ENCODE peak calls at places on chromosomes 16 and 17, in ten cellular contexts. One of them, this sample, is unnamed.

GRCh38 chr17:12522743-12523181 is 142.9 kb upstream of the MYOCD start:
- DNase-seq in NCI-H1048: peak; percentile 34
- DNase-seq in type B pancreatic cell: no peak
- DNase-seq in astrocyte of the spinal cord: peak; percentile 80
- DNase-seq in T-helper 1 cell: no peak
- DNase-seq in coronary artery: no peak
- DNase-seq in stimulated activated CD4-positive, alpha-beta T cell treated with anti-CD3 and anti-CD28 coated beads, Interleukin-4, amount 100 ng/mL, for 24 hours: no peak
- DNase-seq in fibroblast of the aortic adventitia: peak; percentile 18
- DNase-seq in lower leg skin: no peak
- DNase-seq in effector CD4-positive, alpha-beta T cell: no peak
- DNase-seq in this sample: no peak

GRCh38 chr16:75385507-75386152 is 47.7 kb downstream of the CFDP1 start:
- DNase-seq in NCI-H1048: no peak
- DNase-seq in type B pancreatic cell: no peak
- DNase-seq in astrocyte of the spinal cord: peak; percentile 86
- DNase-seq in T-helper 1 cell: no peak
- DNase-seq in coronary artery: no peak
- DNase-seq in stimulated activated CD4-positive, alpha-beta T cell treated with anti-CD3 and anti-CD28 coated beads, Interleukin-4, amount 100 ng/mL, for 24 hours: peak; percentile 8
- DNase-seq in fibroblast of the aortic adventitia: peak; percentile 95
- DNase-seq in lower leg skin: no peak
- DNase-seq in effector CD4-positive, alpha-beta T cell: no peak
- DNase-seq in this sample: no peak

GRCh38 chr17:17297217-17297616 is 6.0 kb upstream of the NT5M start:
- DNase-seq in NCI-H1048: no peak
- DNase-seq in type B pancreatic cell: no peak
- DNase-seq in astrocyte of the spinal cord: peak; percentile 11
- DNase-seq in T-helper 1 cell: no peak
- DNase-seq in coronary artery: no peak
- DNase-seq in stimulated activated CD4-positive, alpha-beta T cell treated with anti-CD3 and anti-CD28 coated beads, Interleukin-4, amount 100 ng/mL, for 24 hours: no peak
- DNase-seq in fibroblast of the aortic adventitia: no peak
- DNase-seq in lower leg skin: no peak
- DNase-seq in effector CD4-positive, alpha-beta T cell: no peak
- DNase-seq in this sample: no peak

GRCh38 chr16:72493681-72494415 is 321.9 kb upstream of the PMFBP1 start:
- DNase-seq in NCI-H1048: no peak
- DNase-seq in type B pancreatic cell: no peak
- DNase-seq in astrocyte of the spinal cord: peak; percentile 60
- DNase-seq in T-helper 1 cell: no peak
- DNase-seq in coronary artery: no peak
- DNase-seq in stimulated activated CD4-positive, alpha-beta T cell treated with anti-CD3 and anti-CD28 coated beads, Interleukin-4, amount 100 ng/mL, for 24 hours: no peak
- DNase-seq in fibroblast of the aortic adventitia: peak; percentile 76
- DNase-seq in lower leg skin: no peak
- DNase-seq in effector CD4-positive, alpha-beta T cell: no peak
- DNase-seq in this sample: no peak

GRCh38 chr16:75494696-75495601 is at the start of gene CHST6:
- DNase-seq in NCI-H1048: no peak
- DNase-seq in type B pancreatic cell: no peak
- DNase-seq in astrocyte of the spinal cord: peak; percentile 22
- DNase-seq in T-helper 1 cell: no peak
- DNase-seq in coronary artery: no peak
- DNase-seq in stimulated activated CD4-positive, alpha-beta T cell treated with anti-CD3 and anti-CD28 coated beads, Interleukin-4, amount 100 ng/mL, for 24 hours: no peak
- DNase-seq in fibroblast of the aortic adventitia: no peak
- DNase-seq in lower leg skin: no peak
- DNase-seq in effector CD4-positive, alpha-beta T cell: no peak
- DNase-seq in this sample: peak; percentile 3

GRCh38 chr16:73565925-73566324 is 518.0 kb upstream of the ZFHX3 start:
- DNase-seq in NCI-H1048: no peak
- DNase-seq in type B pancreatic cell: no peak
- DNase-seq in astrocyte of the spinal cord: no peak
- DNase-seq in T-helper 1 cell: no peak
- DNase-seq in coronary artery: no peak
- DNase-seq in stimulated activated CD4-positive, alpha-beta T cell treated with anti-CD3 and anti-CD28 coated beads, Interleukin-4, amount 100 ng/mL, for 24 hours: no peak
- DNase-seq in fibroblast of the aortic adventitia: no peak
- DNase-seq in lower leg skin: no peak
- DNase-seq in effector CD4-positive, alpha-beta T cell: no peak
- DNase-seq in this sample: no peak

GRCh38 chr17:80869476-80869875 is 122.2 kb upstream of the CHMP6 start:
- DNase-seq in NCI-H1048: no peak
- DNase-seq in type B pancreatic cell: no peak
- DNase-seq in astrocyte of the spinal cord: no peak
- DNase-seq in T-helper 1 cell: no peak
- DNase-seq in coronary artery: no peak
- DNase-seq in stimulated activated CD4-positive, alpha-beta T cell treated with anti-CD3 and anti-CD28 coated beads, Interleukin-4, amount 100 ng/mL, for 24 hours: no peak
- DNase-seq in fibroblast of the aortic adventitia: peak; percentile 21
- DNase-seq in lower leg skin: no peak
- DNase-seq in effector CD4-positive, alpha-beta T cell: no peak
- DNase-seq in this sample: no peak

GRCh38 chr16:68564367-68564985 is 25.4 kb downstream of the ZFP90 start:
- DNase-seq in NCI-H1048: no peak
- DNase-seq in type B pancreatic cell: no peak
- DNase-seq in astrocyte of the spinal cord: peak; percentile 12
- DNase-seq in T-helper 1 cell: no peak
- DNase-seq in coronary artery: no peak
- DNase-seq in stimulated activated CD4-positive, alpha-beta T cell treated with anti-CD3 and anti-CD28 coated beads, Interleukin-4, amount 100 ng/mL, for 24 hours: no peak
- DNase-seq in fibroblast of the aortic adventitia: peak; percentile 5
- DNase-seq in lower leg skin: no peak
- DNase-seq in effector CD4-positive, alpha-beta T cell: no peak
- DNase-seq in this sample: no peak

GRCh38 chr16:55663770-55664677 is 8.2 kb downstream of the SLC6A2 start:
- DNase-seq in NCI-H1048: no peak
- DNase-seq in type B pancreatic cell: no peak
- DNase-seq in astrocyte of the spinal cord: no peak
- DNase-seq in T-helper 1 cell: no peak
- DNase-seq in coronary artery: no peak
- DNase-seq in stimulated activated CD4-positive, alpha-beta T cell treated with anti-CD3 and anti-CD28 coated beads, Interleukin-4, amount 100 ng/mL, for 24 hours: no peak
- DNase-seq in fibroblast of the aortic adventitia: no peak
- DNase-seq in lower leg skin: no peak
- DNase-seq in effector CD4-positive, alpha-beta T cell: no peak
- DNase-seq in this sample: no peak

GRCh38 chr16:73053379-73054130 is 5.6 kb upstream of the ZFHX3 start:
- DNase-seq in NCI-H1048: no peak
- DNase-seq in type B pancreatic cell: no peak
- DNase-seq in astrocyte of the spinal cord: peak; percentile 69
- DNase-seq in T-helper 1 cell: no peak
- DNase-seq in coronary artery: no peak
- DNase-seq in stimulated activated CD4-positive, alpha-beta T cell treated with anti-CD3 and anti-CD28 coated beads, Interleukin-4, amount 100 ng/mL, for 24 hours: no peak
- DNase-seq in fibroblast of the aortic adventitia: peak; percentile 58
- DNase-seq in lower leg skin: no peak
- DNase-seq in effector CD4-positive, alpha-beta T cell: no peak
- DNase-seq in this sample: no peak

GRCh38 chr17:64398330-64398729 is 7.7 kb upstream of the PECAM1 start:
- DNase-seq in NCI-H1048: no peak
- DNase-seq in type B pancreatic cell: no peak
- DNase-seq in astrocyte of the spinal cord: no peak
- DNase-seq in T-helper 1 cell: no peak
- DNase-seq in coronary artery: no peak
- DNase-seq in stimulated activated CD4-positive, alpha-beta T cell treated with anti-CD3 and anti-CD28 coated beads, Interleukin-4, amount 100 ng/mL, for 24 hours: no peak
- DNase-seq in fibroblast of the aortic adventitia: no peak
- DNase-seq in lower leg skin: no peak
- DNase-seq in effector CD4-positive, alpha-beta T cell: no peak
- DNase-seq in this sample: no peak

GRCh38 chr17:38465420-38466345 is 37.4 kb downstream of the ARHGAP23 start:
- DNase-seq in NCI-H1048: no peak
- DNase-seq in type B pancreatic cell: no peak
- DNase-seq in astrocyte of the spinal cord: no peak
- DNase-seq in T-helper 1 cell: no peak
- DNase-seq in coronary artery: peak; percentile 95
- DNase-seq in stimulated activated CD4-positive, alpha-beta T cell treated with anti-CD3 and anti-CD28 coated beads, Interleukin-4, amount 100 ng/mL, for 24 hours: no peak
- DNase-seq in fibroblast of the aortic adventitia: peak; percentile 41
- DNase-seq in lower leg skin: peak; percentile 92
- DNase-seq in effector CD4-positive, alpha-beta T cell: no peak
- DNase-seq in this sample: no peak

GRCh38 chr17:40486513-40487370 is 14.7 kb downstream of the TNS4 start:
- DNase-seq in NCI-H1048: no peak
- DNase-seq in type B pancreatic cell: no peak
- DNase-seq in astrocyte of the spinal cord: peak; percentile 94
- DNase-seq in T-helper 1 cell: no peak
- DNase-seq in coronary artery: no peak
- DNase-seq in stimulated activated CD4-positive, alpha-beta T cell treated with anti-CD3 and anti-CD28 coated beads, Interleukin-4, amount 100 ng/mL, for 24 hours: no peak
- DNase-seq in fibroblast of the aortic adventitia: peak; percentile 94
- DNase-seq in lower leg skin: no peak
- DNase-seq in effector CD4-positive, alpha-beta T cell: no peak
- DNase-seq in this sample: no peak

GRCh38 chr16:86199871-86200700 is 301.1 kb downstream of the IRF8 start:
- DNase-seq in NCI-H1048: no peak
- DNase-seq in type B pancreatic cell: no peak
- DNase-seq in astrocyte of the spinal cord: no peak
- DNase-seq in T-helper 1 cell: no peak
- DNase-seq in coronary artery: no peak
- DNase-seq in stimulated activated CD4-positive, alpha-beta T cell treated with anti-CD3 and anti-CD28 coated beads, Interleukin-4, amount 100 ng/mL, for 24 hours: no peak
- DNase-seq in fibroblast of the aortic adventitia: no peak
- DNase-seq in lower leg skin: peak; percentile 57
- DNase-seq in effector CD4-positive, alpha-beta T cell: no peak
- DNase-seq in this sample: no peak